ENCODE peak calls at places on chromosomes 16 and 17, in six cellular contexts. One of them, this sample, is unnamed.

GRCh38 chr17:8843344-8843743 is 24.1 kb downstream of the PIK3R6 start:
- DNase-seq in NCI-H2029: no peak
- DNase-seq in nephron progenitor cell: no peak
- DNase-seq in ureter: no peak
- DNase-seq in MCF 10A: no peak
- DNase-seq in pons: no peak
- DNase-seq in this sample: no peak

GRCh38 chr17:57666198-57666870 is 78.8 kb downstream of the CCDC182 start:
- DNase-seq in NCI-H2029: no peak
- DNase-seq in nephron progenitor cell: no peak
- DNase-seq in ureter: peak
- DNase-seq in MCF 10A: no peak
- DNase-seq in pons: no peak
- DNase-seq in this sample: no peak

GRCh38 chr17:6162216-6162615 is 92.0 kb downstream of the WSCD1 start:
- DNase-seq in NCI-H2029: no peak
- DNase-seq in nephron progenitor cell: no peak
- DNase-seq in ureter: no peak
- DNase-seq in MCF 10A: no peak
- DNase-seq in pons: no peak
- DNase-seq in this sample: no peak

GRCh38 chr17:3770471-3770870 is 30.5 kb downstream of the ITGAE start:
- DNase-seq in NCI-H2029: no peak
- DNase-seq in nephron progenitor cell: no peak
- DNase-seq in ureter: no peak
- DNase-seq in MCF 10A: no peak
- DNase-seq in pons: no peak
- DNase-seq in this sample: no peak

GRCh38 chr17:62562656-62563055 is 64.8 kb upstream of the MRC2 start:
- DNase-seq in NCI-H2029: peak
- DNase-seq in nephron progenitor cell: no peak
- DNase-seq in ureter: no peak
- DNase-seq in MCF 10A: peak
- DNase-seq in pons: no peak
- DNase-seq in this sample: peak

GRCh38 chr16:47713225-47713595 is 252.1 kb downstream of the PHKB start:
- DNase-seq in NCI-H2029: no peak
- DNase-seq in nephron progenitor cell: no peak
- DNase-seq in ureter: no peak
- DNase-seq in MCF 10A: peak
- DNase-seq in pons: no peak
- DNase-seq in this sample: peak

GRCh38 chr17:21549107-21549687 is 143.1 kb upstream of the KCNJ18 start:
- DNase-seq in NCI-H2029: no peak
- DNase-seq in nephron progenitor cell: no peak
- DNase-seq in ureter: no peak
- DNase-seq in MCF 10A: peak
- DNase-seq in pons: no peak
- DNase-seq in this sample: peak

GRCh38 chr17:39674702-39675389 is 6.6 kb downstream of the PNMT start:
- DNase-seq in NCI-H2029: no peak
- DNase-seq in nephron progenitor cell: no peak
- DNase-seq in ureter: peak
- DNase-seq in MCF 10A: no peak
- DNase-seq in pons: no peak
- DNase-seq in this sample: no peak

GRCh38 chr17:19461681-19462080 is 50.6 kb downstream of the RNF112 start:
- DNase-seq in NCI-H2029: no peak
- DNase-seq in nephron progenitor cell: no peak
- DNase-seq in ureter: peak
- DNase-seq in MCF 10A: no peak
- DNase-seq in pons: no peak
- DNase-seq in this sample: no peak

GRCh38 chr17:58575511-58575910 is 61.1 kb upstream of the MTMR4 start:
- DNase-seq in NCI-H2029: no peak
- DNase-seq in nephron progenitor cell: no peak
- DNase-seq in ureter: no peak
- DNase-seq in MCF 10A: peak
- DNase-seq in pons: no peak
- DNase-seq in this sample: peak

GRCh38 chr16:81581107-81581506 is 136.5 kb downstream of the CMIP start:
- DNase-seq in NCI-H2029: peak
- DNase-seq in nephron progenitor cell: no peak
- DNase-seq in ureter: peak
- DNase-seq in MCF 10A: peak
- DNase-seq in pons: no peak
- DNase-seq in this sample: no peak

GRCh38 chr16:4011225-4011939 is 104.9 kb downstream of the ADCY9 start:
- DNase-seq in NCI-H2029: no peak
- DNase-seq in nephron progenitor cell: peak
- DNase-seq in ureter: no peak
- DNase-seq in MCF 10A: no peak
- DNase-seq in pons: no peak
- DNase-seq in this sample: no peak

GRCh38 chr16:4386951-4387565 is 15.4 kb downstream of the VASN start:
- DNase-seq in NCI-H2029: no peak
- DNase-seq in nephron progenitor cell: no peak
- DNase-seq in ureter: no peak
- DNase-seq in MCF 10A: no peak
- DNase-seq in pons: no peak
- DNase-seq in this sample: no peak

GRCh38 chr16:83390759-83391158 is 417.0 kb upstream of the HSBP1 start:
- DNase-seq in NCI-H2029: no peak
- DNase-seq in nephron progenitor cell: no peak
- DNase-seq in ureter: no peak
- DNase-seq in MCF 10A: no peak
- DNase-seq in pons: no peak
- DNase-seq in this sample: peak

GRCh38 chr16:70692481-70693203 is 6.8 kb upstream of the MTSS2 start:
- DNase-seq in NCI-H2029: no peak
- DNase-seq in nephron progenitor cell: no peak
- DNase-seq in ureter: no peak
- DNase-seq in MCF 10A: no peak
- DNase-seq in pons: no peak
- DNase-seq in this sample: peak

GRCh38 chr16:57775661-57776469 is 26.4 kb downstream of the KIFC3 start:
- DNase-seq in NCI-H2029: no peak
- DNase-seq in nephron progenitor cell: peak
- DNase-seq in ureter: no peak
- DNase-seq in MCF 10A: no peak
- DNase-seq in pons: peak
- DNase-seq in this sample: no peak

GRCh38 chr17:13385481-13385907 is 216.2 kb downstream of the HS3ST3A1 start:
- DNase-seq in NCI-H2029: no peak
- DNase-seq in nephron progenitor cell: no peak
- DNase-seq in ureter: no peak
- DNase-seq in MCF 10A: peak
- DNase-seq in pons: peak
- DNase-seq in this sample: no peak

GRCh38 chr17:78214016-78214705 is at the start of gene BIRC5:
- DNase-seq in NCI-H2029: peak
- DNase-seq in nephron progenitor cell: peak
- DNase-seq in ureter: peak
- DNase-seq in MCF 10A: peak
- DNase-seq in pons: peak
- DNase-seq in this sample: peak

GRCh38 chr16:4032768-4033167 is 83.5 kb downstream of the ADCY9 start:
- DNase-seq in NCI-H2029: no peak
- DNase-seq in nephron progenitor cell: no peak
- DNase-seq in ureter: peak
- DNase-seq in MCF 10A: no peak
- DNase-seq in pons: no peak
- DNase-seq in this sample: no peak

GRCh38 chr16:6081320-6081976 is 983.9 kb upstream of the EEF2KMT start:
- DNase-seq in NCI-H2029: no peak
- DNase-seq in nephron progenitor cell: peak
- DNase-seq in ureter: no peak
- DNase-seq in MCF 10A: peak
- DNase-seq in pons: peak
- DNase-seq in this sample: peak

GRCh38 chr16:88705076-88705684 is 1.0 kb downstream of the RNF166 start:
- DNase-seq in NCI-H2029: no peak
- DNase-seq in nephron progenitor cell: no peak
- DNase-seq in ureter: no peak
- DNase-seq in MCF 10A: no peak
- DNase-seq in pons: no peak
- DNase-seq in this sample: no peak